ENCODE peak calls at places on chromosomes 11 and 22, in ten cellular contexts. One of them, this sample, is unnamed.

GRCh38 chr11:22787565-22788162 is 41.9 kb downstream of the SVIP start:
- DNase-seq in dorsolateral prefrontal cortex: peak
- DNase-seq in fibroblast of lung: peak
- DNase-seq in heart right ventricle: no peak
- DNase-seq in coronary artery: no peak
- DNase-seq in A549: peak
- DNase-seq in testis: peak
- DNase-seq in stomach: no peak
- DNase-seq in CD4-positive, alpha-beta T cell: peak
- DNase-seq in endothelial cell of umbilical vein: peak
- DNase-seq in this sample: no peak

GRCh38 chr11:7869467-7869866 is 61.6 kb downstream of the OR10A6 start:
- DNase-seq in endothelial cell of umbilical vein: peak
- DNase-seq in dorsolateral prefrontal cortex: no peak
- DNase-seq in testis: no peak
- DNase-seq in fibroblast of lung: peak
- DNase-seq in heart right ventricle: no peak
- DNase-seq in stomach: no peak
- DNase-seq in A549: no peak
- DNase-seq in coronary artery: no peak
- DNase-seq in CD4-positive, alpha-beta T cell: no peak
- DNase-seq in this sample: no peak

GRCh38 chr22:35314161-35314942 is 14.7 kb downstream of the TOM1 start:
- DNase-seq in fibroblast of lung: no peak
- DNase-seq in CD4-positive, alpha-beta T cell: no peak
- DNase-seq in endothelial cell of umbilical vein: no peak
- DNase-seq in testis: no peak
- DNase-seq in A549: no peak
- DNase-seq in coronary artery: peak
- DNase-seq in stomach: no peak
- DNase-seq in heart right ventricle: peak
- DNase-seq in dorsolateral prefrontal cortex: no peak
- DNase-seq in this sample: no peak

GRCh38 chr11:68509105-68509504 is 48.6 kb downstream of the PPP6R3 start:
- DNase-seq in testis: no peak
- DNase-seq in endothelial cell of umbilical vein: no peak
- DNase-seq in coronary artery: no peak
- DNase-seq in CD4-positive, alpha-beta T cell: no peak
- DNase-seq in fibroblast of lung: no peak
- DNase-seq in A549: no peak
- DNase-seq in dorsolateral prefrontal cortex: no peak
- DNase-seq in heart right ventricle: no peak
- DNase-seq in stomach: no peak
- DNase-seq in this sample: no peak

GRCh38 chr11:61971177-61972111 is 4.0 kb upstream of the FTH1 start:
- DNase-seq in A549: peak
- DNase-seq in endothelial cell of umbilical vein: peak
- DNase-seq in fibroblast of lung: peak
- DNase-seq in testis: peak
- DNase-seq in stomach: peak
- DNase-seq in dorsolateral prefrontal cortex: peak
- DNase-seq in CD4-positive, alpha-beta T cell: no peak
- DNase-seq in coronary artery: peak
- DNase-seq in heart right ventricle: peak
- DNase-seq in this sample: peak

GRCh38 chr22:43222281-43222680 is 35.3 kb upstream of the TTLL12 start:
- DNase-seq in A549: no peak
- DNase-seq in stomach: no peak
- DNase-seq in coronary artery: no peak
- DNase-seq in dorsolateral prefrontal cortex: no peak
- DNase-seq in fibroblast of lung: no peak
- DNase-seq in heart right ventricle: peak
- DNase-seq in testis: peak
- DNase-seq in endothelial cell of umbilical vein: no peak
- DNase-seq in CD4-positive, alpha-beta T cell: no peak
- DNase-seq in this sample: no peak

GRCh38 chr11:131408011-131408640 is 37.7 kb downstream of the NTM start:
- DNase-seq in CD4-positive, alpha-beta T cell: no peak
- DNase-seq in stomach: peak
- DNase-seq in endothelial cell of umbilical vein: no peak
- DNase-seq in dorsolateral prefrontal cortex: no peak
- DNase-seq in A549: peak
- DNase-seq in coronary artery: no peak
- DNase-seq in fibroblast of lung: peak
- DNase-seq in heart right ventricle: peak
- DNase-seq in testis: peak
- DNase-seq in this sample: no peak

GRCh38 chr11:88383446-88383845 is 45.9 kb upstream of the CTSC start:
- DNase-seq in A549: peak
- DNase-seq in stomach: no peak
- DNase-seq in endothelial cell of umbilical vein: peak
- DNase-seq in fibroblast of lung: no peak
- DNase-seq in heart right ventricle: no peak
- DNase-seq in coronary artery: no peak
- DNase-seq in testis: no peak
- DNase-seq in dorsolateral prefrontal cortex: no peak
- DNase-seq in CD4-positive, alpha-beta T cell: no peak
- DNase-seq in this sample: no peak

GRCh38 chr11:64382586-64382985 is 23.6 kb downstream of the RPS6KA4 start:
- DNase-seq in stomach: no peak
- DNase-seq in coronary artery: no peak
- DNase-seq in fibroblast of lung: no peak
- DNase-seq in A549: no peak
- DNase-seq in heart right ventricle: no peak
- DNase-seq in dorsolateral prefrontal cortex: no peak
- DNase-seq in CD4-positive, alpha-beta T cell: no peak
- DNase-seq in endothelial cell of umbilical vein: no peak
- DNase-seq in testis: no peak
- DNase-seq in this sample: no peak

GRCh38 chr11:120272303-120272702 is 32.4 kb downstream of the POU2F3 start:
- DNase-seq in endothelial cell of umbilical vein: peak
- DNase-seq in stomach: no peak
- DNase-seq in CD4-positive, alpha-beta T cell: no peak
- DNase-seq in fibroblast of lung: peak
- DNase-seq in dorsolateral prefrontal cortex: no peak
- DNase-seq in coronary artery: no peak
- DNase-seq in A549: no peak
- DNase-seq in testis: no peak
- DNase-seq in heart right ventricle: no peak
- DNase-seq in this sample: no peak
- H3K27ac ChIP-seq in endothelial cell of umbilical vein: no peak
- H3K27ac ChIP-seq in stomach: no peak
- H3K27ac ChIP-seq in CD4-positive, alpha-beta T cell: no peak
- H3K27ac ChIP-seq in fibroblast of lung: no peak
- H3K27ac ChIP-seq in dorsolateral prefrontal cortex: no peak
- H3K27ac ChIP-seq in coronary artery: no peak
- H3K27ac ChIP-seq in A549: no peak
- H3K27ac ChIP-seq in testis: no peak
- H3K27ac ChIP-seq in heart right ventricle: no peak
- H3K27ac ChIP-seq in this sample: no peak

GRCh38 chr22:50696799-50697561 is 24.4 kb downstream of the SHANK3 start:
- DNase-seq in endothelial cell of umbilical vein: no peak
- DNase-seq in stomach: no peak
- DNase-seq in coronary artery: no peak
- DNase-seq in fibroblast of lung: peak
- DNase-seq in A549: no peak
- DNase-seq in CD4-positive, alpha-beta T cell: no peak
- DNase-seq in heart right ventricle: no peak
- DNase-seq in testis: no peak
- DNase-seq in dorsolateral prefrontal cortex: peak
- DNase-seq in this sample: no peak
- TF ChIP-seq CTCF in endothelial cell of umbilical vein: peak
- TF ChIP-seq CTCF in stomach: no peak
- TF ChIP-seq CTCF in coronary artery: no peak
- TF ChIP-seq CTCF in fibroblast of lung: peak
- TF ChIP-seq CTCF in A549: no peak
- TF ChIP-seq CTCF in CD4-positive, alpha-beta T cell: no peak
- TF ChIP-seq CTCF in heart right ventricle: peak
- TF ChIP-seq CTCF in testis: peak
- TF ChIP-seq CTCF in dorsolateral prefrontal cortex: peak
- TF ChIP-seq CTCF in this sample: no peak

DNA sequence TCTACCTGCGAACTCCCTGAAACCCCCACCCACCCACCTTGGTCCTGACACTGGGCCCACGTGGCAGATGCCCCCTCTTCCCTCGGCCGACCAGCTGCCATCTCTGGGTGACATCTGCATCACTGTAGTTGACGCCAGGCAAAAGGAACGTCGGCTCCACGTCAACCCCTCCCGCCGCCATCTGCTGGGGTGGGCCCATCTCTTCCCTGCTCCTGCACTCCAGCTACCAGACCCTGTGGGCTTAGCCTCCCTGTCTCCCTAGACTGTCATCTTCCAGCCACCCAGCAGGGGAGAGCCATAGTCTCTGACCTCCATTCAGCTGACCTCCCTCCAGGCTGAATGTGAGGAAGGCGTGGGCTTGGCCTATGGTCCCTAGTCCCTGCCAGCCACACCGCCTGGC is 21.3 kb downstream of the CHID1 start:
- DNase-seq in heart right ventricle: no peak
- DNase-seq in endothelial cell of umbilical vein: no peak
- DNase-seq in coronary artery: no peak
- DNase-seq in A549: no peak
- DNase-seq in testis: no peak
- DNase-seq in dorsolateral prefrontal cortex: no peak
- DNase-seq in stomach: no peak
- DNase-seq in CD4-positive, alpha-beta T cell: no peak
- DNase-seq in fibroblast of lung: no peak
- DNase-seq in this sample: no peak
- H3K27ac ChIP-seq in heart right ventricle: no peak
- H3K27ac ChIP-seq in endothelial cell of umbilical vein: no peak
- H3K27ac ChIP-seq in coronary artery: no peak
- H3K27ac ChIP-seq in A549: no peak
- H3K27ac ChIP-seq in testis: no peak
- H3K27ac ChIP-seq in dorsolateral prefrontal cortex: no peak
- H3K27ac ChIP-seq in stomach: no peak
- H3K27ac ChIP-seq in CD4-positive, alpha-beta T cell: no peak
- H3K27ac ChIP-seq in fibroblast of lung: no peak
- H3K27ac ChIP-seq in this sample: no peak

GRCh38 chr11:35387341-35387982 is 31.9 kb downstream of the SLC1A2 start:
- DNase-seq in dorsolateral prefrontal cortex: no peak
- DNase-seq in fibroblast of lung: no peak
- DNase-seq in stomach: no peak
- DNase-seq in testis: no peak
- DNase-seq in coronary artery: no peak
- DNase-seq in A549: peak
- DNase-seq in CD4-positive, alpha-beta T cell: no peak
- DNase-seq in heart right ventricle: no peak
- DNase-seq in endothelial cell of umbilical vein: no peak
- DNase-seq in this sample: no peak
- TF ChIP-seq CTCF in dorsolateral prefrontal cortex: peak
- TF ChIP-seq CTCF in fibroblast of lung: no peak
- TF ChIP-seq CTCF in stomach: no peak
- TF ChIP-seq CTCF in testis: peak
- TF ChIP-seq CTCF in coronary artery: no peak
- TF ChIP-seq CTCF in A549: no peak
- TF ChIP-seq CTCF in CD4-positive, alpha-beta T cell: no peak
- TF ChIP-seq CTCF in heart right ventricle: no peak
- TF ChIP-seq CTCF in endothelial cell of umbilical vein: no peak
- TF ChIP-seq CTCF in this sample: peak

GRCh38 chr11:32088117-32088941 is 2.5 kb upstream of the RCN1 start:
- DNase-seq in stomach: peak
- DNase-seq in coronary artery: peak
- DNase-seq in heart right ventricle: peak
- DNase-seq in endothelial cell of umbilical vein: peak
- DNase-seq in testis: peak
- DNase-seq in CD4-positive, alpha-beta T cell: no peak
- DNase-seq in fibroblast of lung: peak
- DNase-seq in dorsolateral prefrontal cortex: no peak
- DNase-seq in A549: no peak
- DNase-seq in this sample: peak
- H3K27ac ChIP-seq in stomach: no peak
- H3K27ac ChIP-seq in coronary artery: peak
- H3K27ac ChIP-seq in heart right ventricle: peak
- H3K27ac ChIP-seq in endothelial cell of umbilical vein: peak
- H3K27ac ChIP-seq in testis: no peak
- H3K27ac ChIP-seq in CD4-positive, alpha-beta T cell: no peak
- H3K27ac ChIP-seq in fibroblast of lung: peak
- H3K27ac ChIP-seq in dorsolateral prefrontal cortex: no peak
- H3K27ac ChIP-seq in A549: peak
- H3K27ac ChIP-seq in this sample: peak

GRCh38 chr22:30429887-30430286 is 4.3 kb downstream of the MTFP1 start:
- DNase-seq in fibroblast of lung: no peak
- DNase-seq in testis: no peak
- DNase-seq in A549: no peak
- DNase-seq in stomach: no peak
- DNase-seq in coronary artery: no peak
- DNase-seq in dorsolateral prefrontal cortex: no peak
- DNase-seq in CD4-positive, alpha-beta T cell: no peak
- DNase-seq in heart right ventricle: no peak
- DNase-seq in endothelial cell of umbilical vein: no peak
- DNase-seq in this sample: no peak
- TF ChIP-seq CTCF in fibroblast of lung: no peak
- TF ChIP-seq CTCF in testis: no peak
- TF ChIP-seq CTCF in A549: no peak
- TF ChIP-seq CTCF in stomach: no peak
- TF ChIP-seq CTCF in coronary artery: no peak
- TF ChIP-seq CTCF in dorsolateral prefrontal cortex: no peak
- TF ChIP-seq CTCF in CD4-positive, alpha-beta T cell: no peak
- TF ChIP-seq CTCF in heart right ventricle: no peak
- TF ChIP-seq CTCF in endothelial cell of umbilical vein: no peak
- TF ChIP-seq CTCF in this sample: no peak